ENCODE peak calls at places on chromosome 22, in six cellular contexts. A is thyroid gland, J is gastrocnemius medialis, C is A549, M is lower leg skin, I is endothelial cell of umbilical vein. E is an unnamed sample.
A peak's percentile ranks its signal among the peaks of the same experiment; 100 is the strongest.

GRCh38 chr22:27784099-27784446 is 17.5 kb downstream of the MN1 start:
- DNase-seq in A (no peak), J (no peak), C (no peak), M (no peak), I (no peak), E (no peak)

GRCh38 chr22:30286813-30287625 is 2.3 kb downstream of the CASTOR1 start:
- DNase-seq in A (peak; percentile 72), J (peak; percentile 45), C (peak; percentile 67), M (peak; percentile 95), I (peak; percentile 61), E (peak; percentile 80)

GRCh38 chr22:19168088-19168890 is 10.2 kb downstream of the SLC25A1 start:
- DNase-seq in A (no peak), J (no peak), C (no peak), M (no peak), I (no peak), E (no peak)

GRCh38 chr22:39432361-39432811 is 24.4 kb upstream of the MGAT3 start:
- DNase-seq in A (no peak), J (no peak), C (no peak), M (no peak), I (no peak), E (no peak)

GRCh38 chr22:28899199-28899853 is 16.0 kb downstream of the ZNRF3 start:
- DNase-seq in A (no peak), J (no peak), C (no peak), M (peak; percentile 34), I (no peak), E (no peak)

GRCh38 chr22:20037419-20037818 is 16.5 kb downstream of the TANGO2 start:
- DNase-seq in A (no peak), J (no peak), C (no peak), M (no peak), I (no peak), E (no peak)

GRCh38 chr22:26214466-26214865 is 45.2 kb downstream of the SEZ6L start:
- DNase-seq in A (no peak), J (no peak), C (no peak), M (no peak), I (no peak), E (no peak)

GRCh38 chr22:35538801-35539321 is 1.8 kb upstream of the RASD2 start:
- DNase-seq in A (peak; percentile 48), J (peak; percentile 30), C (peak; percentile 42), M (no peak), I (no peak), E (peak; percentile 31)

GRCh38 chr22:49017769-49018330 is 809.8 kb downstream of the BRD1 start:
- DNase-seq in A (no peak), J (no peak), C (no peak), M (peak; percentile 63), I (no peak), E (no peak)

GRCh38 chr22:35206889-35207288 is 50.4 kb upstream of the HMGXB4 start:
- DNase-seq in A (no peak), J (no peak), C (no peak), M (peak; percentile 3), I (no peak), E (no peak)

GRCh38 chr22:19523240-19524169 is 705 bp downstream of the CLDN5 start:
- DNase-seq in A (no peak), J (no peak), C (no peak), M (no peak), I (peak; percentile 60), E (peak; percentile 53)

GRCh38 chr22:26139320-26139719 is 29.9 kb upstream of the SEZ6L start:
- DNase-seq in A (peak; percentile 95), J (no peak), C (no peak), M (no peak), I (no peak), E (no peak)

GRCh38 chr22:47031628-47031915 is 269.1 kb downstream of the TBC1D22A start:
- DNase-seq in A (no peak), J (no peak), C (no peak), M (no peak), I (no peak), E (no peak)

GRCh38 chr22:29907753-29908515 is 25.0 kb downstream of the MTMR3 start:
- DNase-seq in A (peak; percentile 93), J (peak; percentile 85), C (peak; percentile 74), M (peak; percentile 89), I (peak; percentile 97), E (peak; percentile 94)

GRCh38 chr22:30705710-30706651 is 11.3 kb downstream of the OSBP2 start:
- DNase-seq in A (no peak), J (no peak), C (no peak), M (no peak), I (no peak), E (no peak)

GRCh38 chr22:47966316-47966715 is 1203.9 kb downstream of the TBC1D22A start:
- DNase-seq in A (no peak), J (no peak), C (no peak), M (no peak), I (no peak), E (no peak)

GRCh38 chr22:48832592-48832991 is 995.1 kb downstream of the BRD1 start:
- DNase-seq in A (no peak), J (no peak), C (no peak), M (no peak), I (no peak), E (no peak)

GRCh38 chr22:31944700-31945477 is 554 bp downstream of the YWHAH start:
- DNase-seq in A (peak; percentile 38), J (no peak), C (peak; percentile 16), M (peak; percentile 91), I (peak; percentile 12), E (peak; percentile 77)

GRCh38 chr22:31343235-31344191 is 2.6 kb downstream of the PATZ1 start:
- DNase-seq in A (peak; percentile 97), J (no peak), C (no peak), M (peak; percentile 86), I (peak; percentile 46), E (peak; percentile 43)

GRCh38 chr22:19361501-19362103 is 69.9 kb downstream of the HIRA start:
- DNase-seq in A (peak; percentile 84), J (no peak), C (no peak), M (peak; percentile 59), I (no peak), E (no peak)

GRCh38 chr22:35192121-35192918 is 65.0 kb upstream of the HMGXB4 start:
- DNase-seq in A (no peak), J (no peak), C (no peak), M (no peak), I (no peak), E (no peak)

GRCh38 chr22:29580200-29580810 is 608 bp downstream of the NIPSNAP1 start:
- DNase-seq in A (no peak), J (no peak), C (no peak), M (no peak), I (no peak), E (no peak)

GRCh38 chr22:45212306-45212709 is 28.4 kb downstream of the KIAA0930 start:
- DNase-seq in A (peak; percentile 83), J (peak; percentile 80), C (peak; percentile 55), M (peak; percentile 95), I (peak; percentile 89), E (no peak)
- TF ChIP-seq POLR2A in A (no peak), J (no peak), C (peak; percentile 41), M (no peak), I (no peak), E (no peak)

DNA sequence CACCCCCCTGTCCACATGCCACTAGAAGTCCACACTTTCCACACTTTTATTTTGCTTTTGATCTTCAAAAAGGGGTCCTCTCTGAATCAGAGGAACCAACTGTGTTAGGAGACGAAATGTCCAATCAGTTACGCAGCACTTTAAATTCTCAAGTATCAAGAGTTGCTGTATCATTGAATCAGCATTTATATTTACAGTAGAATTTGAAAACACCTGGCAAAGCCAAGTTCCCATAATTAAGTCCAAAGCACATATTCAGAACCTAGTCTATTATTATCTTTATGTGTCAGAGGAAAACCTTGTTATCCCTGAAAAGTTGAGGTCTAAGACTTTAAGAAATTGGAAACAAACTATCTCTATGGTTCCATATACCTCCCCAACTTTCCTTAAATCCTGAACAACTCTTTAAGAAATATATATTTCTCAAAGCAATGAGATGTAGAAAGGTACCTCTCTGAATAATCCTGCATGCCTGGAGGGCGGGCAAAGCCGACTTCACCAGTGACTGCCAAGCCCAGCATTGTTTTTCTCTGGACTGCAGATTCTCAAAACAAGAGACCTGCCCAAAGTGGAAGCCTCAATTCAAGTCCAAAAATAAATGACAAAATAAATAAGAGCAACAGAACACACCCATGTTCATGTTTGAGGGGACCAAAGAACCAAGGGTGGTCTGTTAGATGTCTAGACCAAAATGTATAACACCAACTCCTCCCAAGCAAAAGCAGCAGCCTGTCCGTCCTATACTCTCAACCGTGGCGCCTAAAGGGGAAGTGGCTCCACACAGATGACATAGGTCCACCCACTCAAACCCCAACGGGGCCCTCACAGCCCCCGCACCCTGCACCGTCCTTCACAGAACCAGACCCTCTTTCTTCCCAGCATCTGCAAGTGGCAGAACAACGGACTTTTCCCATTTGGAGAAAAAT is 76.0 kb upstream of the ARFGAP3 start:
- DNase-seq in A (peak; percentile 61), J (no peak), C (no peak), M (no peak), I (no peak), E (no peak)
- TF ChIP-seq POLR2A in A (no peak), J (no peak), C (no peak), M (no peak), I (no peak), E (no peak)

GRCh38 chr22:37659066-37659896 is 758 bp downstream of the PDXP start:
- DNase-seq in A (peak; percentile 38), J (no peak), C (no peak), M (no peak), I (no peak), E (peak; percentile 58)

GRCh38 chr22:37658133-37659065 is at the start of gene PDXP:
- DNase-seq in A (peak; percentile 99), J (peak; percentile 100), C (peak; percentile 97), M (peak; percentile 100), I (peak; percentile 100), E (peak; percentile 100)

GRCh38 chr22:37659897-37660708 is 1.6 kb downstream of the PDXP start:
- DNase-seq in A (no peak), J (no peak), C (no peak), M (no peak), I (no peak), E (peak; percentile 67)

GRCh38 chr22:37655252-37655563 is 3.3 kb upstream of the PDXP start:
- DNase-seq in A (no peak), J (no peak), C (no peak), M (no peak), I (no peak), E (no peak)

GRCh38 chr22:37657590-37658132 is 862 bp upstream of the PDXP start:
- DNase-seq in A (no peak), J (no peak), C (no peak), M (no peak), I (no peak), E (no peak)
- TF ChIP-seq POLR2A in A (no peak), J (peak; percentile 4), C (no peak), M (no peak), I (no peak), E (no peak)

DNA sequence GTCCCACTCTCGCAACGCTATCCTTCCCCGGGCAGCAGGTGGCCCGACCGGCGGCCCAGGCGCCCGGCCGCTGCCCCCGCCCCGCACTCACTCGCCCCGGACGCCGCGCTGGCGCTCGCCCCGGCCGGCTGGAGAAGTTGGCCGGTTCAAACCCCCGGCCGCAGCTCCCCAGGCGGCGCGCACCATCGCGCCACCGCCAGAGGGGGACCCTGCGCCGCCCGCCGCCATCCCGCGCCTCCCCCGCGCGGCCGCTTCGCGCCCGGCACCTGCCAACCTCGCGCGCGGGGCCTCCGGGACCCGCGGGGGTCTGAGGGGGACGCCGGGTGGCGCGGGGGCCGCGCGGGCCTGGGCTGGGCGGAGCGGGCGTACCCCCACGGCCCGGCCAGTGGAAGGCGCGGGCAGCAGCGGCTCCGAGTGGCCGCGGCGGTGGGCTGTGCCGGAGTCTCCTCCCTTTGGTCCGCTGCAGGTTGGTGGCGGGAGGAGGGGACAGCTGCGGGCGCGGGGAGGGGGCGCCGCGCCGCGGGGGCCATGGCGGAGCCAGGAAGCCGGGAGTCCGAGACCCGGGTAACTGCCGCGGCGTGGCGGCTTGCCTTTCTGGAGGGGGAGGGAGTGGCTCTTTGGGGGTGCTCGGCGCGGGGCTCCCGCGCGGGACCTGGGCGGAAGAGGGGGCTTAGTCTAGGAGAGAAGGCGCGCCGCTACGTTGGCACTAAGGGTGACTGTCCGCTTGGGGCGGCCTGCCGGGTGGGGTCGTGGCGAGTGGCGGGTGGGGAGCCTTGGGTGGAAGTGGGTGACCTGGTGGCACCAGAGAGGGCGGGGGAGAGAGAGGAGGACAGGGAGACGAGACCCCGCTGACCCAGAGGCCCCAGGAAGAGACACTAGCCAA is at the start of the genes MPST and TST:
- DNase-seq in A (peak; percentile 83), J (peak; percentile 74), C (no peak), M (peak; percentile 94), I (peak; percentile 69), E (peak; percentile 85)
- TF ChIP-seq POLR2A in A (peak; percentile 59), J (peak; percentile 77), C (peak; percentile 49), M (no peak), I (peak; percentile 45), E (peak; percentile 65)